ENCODE peak calls at places on chromosomes 3 and 15, in six cellular contexts. Q is NCI-H226; V is left cardiac atrium; S is M059J; I is dorsolateral prefrontal cortex; E is CD4-positive, CD25-positive, alpha-beta regulatory T cell. T is an unnamed sample.
A peak's percentile ranks its signal among the peaks of the same experiment; 100 is the strongest.

GRCh38 chr3:16362781-16363180 is 97.8 kb downstream of the OXNAD1 start:
- DNase-seq in Q (peak; percentile 9), V (no peak), S (peak; percentile 39), I (no peak), E (no peak), T (no peak)

GRCh38 chr3:64344721-64345207 is 119.5 kb upstream of the PRICKLE2 start:
- DNase-seq in Q (peak; percentile 62), V (no peak), S (peak; percentile 76), I (no peak), E (no peak), T (no peak)

GRCh38 chr3:66037986-66038369 is 740 bp downstream of the MAGI1 start:
- DNase-seq in Q (no peak), V (peak; percentile 32), S (no peak), I (no peak), E (no peak), T (no peak)

GRCh38 chr15:31782951-31783350 is 247.4 kb upstream of the CHRNA7 start:
- DNase-seq in Q (no peak), V (no peak), S (no peak), I (no peak), E (no peak), T (no peak)

GRCh38 chr3:160909917-160910316 is 153.9 kb downstream of the PPM1L start:
- DNase-seq in Q (no peak), V (no peak), S (no peak), I (no peak), E (no peak), T (no peak)

GRCh38 chr3:47890037-47890831 is 87.3 kb downstream of the DHX30 start:
- DNase-seq in Q (no peak), V (no peak), S (no peak), I (no peak), E (no peak), T (no peak)

GRCh38 chr3:151445283-151446001 is 15.4 kb downstream of the IGSF10 start:
- DNase-seq in Q (peak; percentile 77), V (peak; percentile 38), S (peak; percentile 100), I (no peak), E (no peak), T (no peak)

GRCh38 chr3:142861926-142862325 is 27.0 kb downstream of the PCOLCE2 start:
- DNase-seq in Q (no peak), V (no peak), S (no peak), I (no peak), E (no peak), T (no peak)

GRCh38 chr3:149306751-149307434 is 26.5 kb downstream of the TM4SF18 start:
- DNase-seq in Q (no peak), V (no peak), S (no peak), I (no peak), E (no peak), T (no peak)

GRCh38 chr3:47522082-47522987 is 8.8 kb upstream of the ELP6 start:
- DNase-seq in Q (peak; percentile 73), V (peak; percentile 73), S (peak; percentile 79), I (peak; percentile 92), E (peak; percentile 67), T (peak; percentile 81)

GRCh38 chr15:67783303-67783702 is 42.0 kb upstream of the SKOR1 start:
- DNase-seq in Q (no peak), V (no peak), S (no peak), I (no peak), E (peak; percentile 47), T (no peak)

GRCh38 chr3:72238836-72239235 is 453.9 kb upstream of the PROK2 start:
- DNase-seq in Q (no peak), V (no peak), S (no peak), I (no peak), E (no peak), T (no peak)

GRCh38 chr15:38084289-38084688 is 149.8 kb downstream of the TMCO5A start:
- DNase-seq in Q (peak; percentile 25), V (no peak), S (peak; percentile 52), I (no peak), E (no peak), T (no peak)

GRCh38 chr15:65132841-65133549 is 613 bp downstream of the PDCD7 start:
- DNase-seq in Q (peak; percentile 47), V (peak; percentile 39), S (peak; percentile 46), I (no peak), E (no peak), T (no peak)

GRCh38 chr3:157175678-157176077 is 15.7 kb upstream of the CCNL1 start:
- DNase-seq in Q (no peak), V (no peak), S (peak; percentile 43), I (peak; percentile 31), E (no peak), T (no peak)

GRCh38 chr15:66844041-66844746 is 142.2 kb downstream of the SMAD6 start:
- DNase-seq in Q (no peak), V (no peak), S (no peak), I (no peak), E (no peak), T (no peak)

GRCh38 chr3:81764665-81765064 is 3.2 kb upstream of the GBE1 start:
- DNase-seq in Q (no peak), V (no peak), S (no peak), I (no peak), E (no peak), T (no peak)

GRCh38 chr15:35674873-35675781 is 129.2 kb upstream of the DPH6 start:
- DNase-seq in Q (no peak), V (no peak), S (peak; percentile 44), I (no peak), E (no peak), T (no peak)

GRCh38 chr3:65888980-65889706 is 149.6 kb downstream of the MAGI1 start:
- DNase-seq in Q (peak; percentile 78), V (no peak), S (peak; percentile 79), I (peak; percentile 26), E (no peak), T (no peak)

GRCh38 chr3:197421021-197421420 is 122.6 kb upstream of the DLG1 start:
- DNase-seq in Q (no peak), V (no peak), S (no peak), I (no peak), E (no peak), T (no peak)

GRCh38 chr15:26648676-26649075 is 124.2 kb downstream of the GABRB3 start:
- DNase-seq in Q (no peak), V (no peak), S (no peak), I (no peak), E (no peak), T (no peak)

GRCh38 chr3:13162550-13163320 is 89.5 kb upstream of the IQSEC1 start:
- DNase-seq in Q (no peak), V (no peak), S (no peak), I (no peak), E (no peak), T (no peak)

GRCh38 chr3:45896956-45897355 is 10.6 kb downstream of the CCR9 start:
- DNase-seq in Q (peak; percentile 28), V (no peak), S (peak; percentile 61), I (no peak), E (no peak), T (no peak)

GRCh38 chr3:8827641-8828040 is 58.2 kb upstream of the OXTR start:
- DNase-seq in Q (no peak), V (no peak), S (no peak), I (no peak), E (no peak), T (no peak)